ENCODE peak calls at places on chromosomes 6 and 20, in seven cellular contexts. E, D, N, S, A, T and W are unnamed samples.

GRCh38 chr20:24915440-24915839 is 33.6 kb upstream of the CST7 start:
- DNase-seq in E (no peak), D (no peak), N (peak), S (no peak), A (no peak), T (no peak), W (no peak)

GRCh38 chr6:105562027-105562426 is 159.1 kb upstream of the PREP start:
- DNase-seq in E (no peak), D (peak), N (no peak), S (no peak), A (no peak), T (no peak), W (no peak)

GRCh38 chr20:61120595-61121515 is 131.2 kb upstream of the CDH4 start:
- DNase-seq in E (no peak), D (peak), N (no peak), S (no peak), A (peak), T (peak), W (no peak)

GRCh38 chr6:169643521-169643920 is 58.3 kb downstream of the WDR27 start:
- DNase-seq in E (no peak), D (no peak), N (no peak), S (no peak), A (no peak), T (no peak), W (no peak)

GRCh38 chr20:13922241-13922640 is 68.2 kb downstream of the SEL1L2 start:
- DNase-seq in E (no peak), D (no peak), N (no peak), S (no peak), A (no peak), T (no peak), W (no peak)

GRCh38 chr6:1145756-1146218 is 166.1 kb upstream of the FOXQ1 start:
- DNase-seq in E (no peak), D (no peak), N (no peak), S (no peak), A (no peak), T (no peak), W (no peak)

GRCh38 chr6:56771189-56771588 is 128.5 kb upstream of the DST start:
- DNase-seq in E (no peak), D (no peak), N (no peak), S (no peak), A (no peak), T (no peak), W (no peak)

GRCh38 chr6:52514514-52514913 is 62.3 kb downstream of the TRAM2 start:
- DNase-seq in E (no peak), D (peak), N (no peak), S (peak), A (no peak), T (no peak), W (no peak)

GRCh38 chr6:4280721-4281120 is 145.3 kb upstream of the ECI2 start:
- DNase-seq in E (no peak), D (no peak), N (no peak), S (no peak), A (no peak), T (no peak), W (no peak)

GRCh38 chr6:141254336-141254735 is 878.4 kb upstream of the GJE1 start:
- DNase-seq in E (no peak), D (no peak), N (no peak), S (no peak), A (no peak), T (no peak), W (no peak)

GRCh38 chr6:113873043-113873667 is 16.0 kb downstream of the MARCKS start:
- DNase-seq in E (no peak), D (no peak), N (no peak), S (no peak), A (peak), T (no peak), W (no peak)

GRCh38 chr20:8749986-8750385 is 318.9 kb upstream of the PLCB4 start:
- DNase-seq in E (no peak), D (no peak), N (no peak), S (no peak), A (no peak), T (no peak), W (no peak)

GRCh38 chr6:5580736-5581568 is 319.6 kb downstream of the FARS2 start:
- DNase-seq in E (no peak), D (no peak), N (no peak), S (no peak), A (no peak), T (no peak), W (no peak)

GRCh38 chr6:7106752-7107577 is 796 bp upstream of the RREB1 start:
- DNase-seq in E (peak), D (no peak), N (no peak), S (no peak), A (peak), T (peak), W (peak)
- TF ChIP-seq CTCF in E (peak), D (no peak), N (peak), S (no peak), A (no peak), T (peak), W (peak)

GRCh38 chr6:155329460-155330132 is 15.3 kb upstream of the TFB1M start:
- DNase-seq in E (no peak), D (no peak), N (no peak), S (no peak), A (no peak), T (no peak), W (no peak)

GRCh38 chr6:155328074-155328538 is 13.8 kb upstream of the TFB1M start:
- DNase-seq in E (no peak), D (no peak), N (no peak), S (no peak), A (peak), T (no peak), W (no peak)

GRCh38 chr6:155325700-155326516 is 11.6 kb upstream of the TFB1M start:
- DNase-seq in E (no peak), D (no peak), N (no peak), S (no peak), A (peak), T (no peak), W (no peak)

GRCh38 chr6:155328539-155329459 is 14.5 kb upstream of the TFB1M start:
- DNase-seq in E (peak), D (no peak), N (no peak), S (no peak), A (no peak), T (no peak), W (no peak)

GRCh38 chr6:155327326-155328073 is 13.2 kb upstream of the TFB1M start:
- DNase-seq in E (peak), D (no peak), N (no peak), S (peak), A (peak), T (no peak), W (peak)
- TF ChIP-seq CTCF in E (peak), D (peak), N (peak), S (peak), A (peak), T (peak), W (peak)

GRCh38 chr6:13378669-13379590 is 50.6 kb upstream of the TBC1D7 start:
- DNase-seq in E (no peak), D (no peak), N (no peak), S (no peak), A (peak), T (peak), W (no peak)
- TF ChIP-seq CTCF in E (no peak), D (no peak), N (no peak), S (peak), A (no peak), T (peak), W (no peak)

DNA sequence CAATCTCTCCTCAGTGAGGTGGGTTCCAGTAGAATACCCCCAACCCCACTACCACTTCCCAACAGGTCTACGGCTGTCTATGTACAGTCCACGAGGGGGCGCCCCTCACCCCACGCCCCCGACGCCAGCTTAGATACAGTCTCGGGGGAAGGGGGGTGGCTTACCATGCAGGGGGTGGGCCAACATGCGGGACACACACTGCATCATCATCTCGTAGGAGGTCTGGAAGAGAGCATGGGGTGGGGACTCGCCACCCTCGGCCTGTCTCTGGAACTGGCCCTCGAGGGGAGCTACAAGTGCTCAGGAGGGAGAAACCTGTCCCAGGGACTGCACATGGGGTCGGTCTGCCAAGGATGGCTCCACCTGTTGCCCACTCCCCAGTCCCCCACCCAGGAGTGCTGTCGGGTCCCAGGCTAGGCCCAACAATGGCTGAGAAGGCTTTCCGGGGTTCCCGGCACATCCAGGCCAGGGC is 8.5 kb downstream of the MTCH1 start:
- DNase-seq in E (no peak), D (no peak), N (no peak), S (no peak), A (peak), T (peak), W (no peak)
- TF ChIP-seq CTCF in E (peak), D (peak), N (peak), S (peak), A (peak), T (peak), W (peak)